ENCODE peak calls at places on chromosomes 3 and 15, in ten cellular contexts. One of them, this sample, is unnamed.
A peak's percentile ranks its signal among the peaks of the same experiment; 100 is the strongest.

GRCh38 chr15:95684693-95685115 is 645.8 kb upstream of the NR2F2 start:
- DNase-seq in fibroblast of lung: peak; percentile 87
- DNase-seq in keratinocyte: peak; percentile 52
- DNase-seq in psoas muscle: no peak
- DNase-seq in CD8-positive, alpha-beta T cell: no peak
- DNase-seq in AG09309: peak; percentile 37
- DNase-seq in GM20000: no peak
- DNase-seq in fibroblast of pulmonary artery: peak; percentile 95
- DNase-seq in adrenal gland: no peak
- DNase-seq in activated CD8-positive, alpha-beta T cell treated with anti-CD3 and anti-CD28 coated beads for 36 hours: no peak
- DNase-seq in this sample: no peak

GRCh38 chr3:54897028-54897711 is 30.7 kb downstream of the LRTM1 start:
- DNase-seq in fibroblast of lung: peak; percentile 88
- DNase-seq in keratinocyte: no peak
- DNase-seq in psoas muscle: no peak
- DNase-seq in CD8-positive, alpha-beta T cell: no peak
- DNase-seq in AG09309: no peak
- DNase-seq in GM20000: no peak
- DNase-seq in fibroblast of pulmonary artery: peak; percentile 57
- DNase-seq in adrenal gland: no peak
- DNase-seq in activated CD8-positive, alpha-beta T cell treated with anti-CD3 and anti-CD28 coated beads for 36 hours: no peak
- DNase-seq in this sample: no peak

GRCh38 chr3:16515885-16516420 is 2.5 kb upstream of the RFTN1 start:
- DNase-seq in fibroblast of lung: no peak
- DNase-seq in keratinocyte: no peak
- DNase-seq in psoas muscle: no peak
- DNase-seq in CD8-positive, alpha-beta T cell: no peak
- DNase-seq in AG09309: no peak
- DNase-seq in GM20000: peak; percentile 60
- DNase-seq in fibroblast of pulmonary artery: no peak
- DNase-seq in adrenal gland: no peak
- DNase-seq in activated CD8-positive, alpha-beta T cell treated with anti-CD3 and anti-CD28 coated beads for 36 hours: peak; percentile 16
- DNase-seq in this sample: peak; percentile 50

GRCh38 chr3:142568393-142569017 is 10.0 kb downstream of the ATR start:
- DNase-seq in fibroblast of lung: no peak
- DNase-seq in keratinocyte: no peak
- DNase-seq in psoas muscle: no peak
- DNase-seq in CD8-positive, alpha-beta T cell: no peak
- DNase-seq in AG09309: no peak
- DNase-seq in GM20000: no peak
- DNase-seq in fibroblast of pulmonary artery: no peak
- DNase-seq in adrenal gland: no peak
- DNase-seq in activated CD8-positive, alpha-beta T cell treated with anti-CD3 and anti-CD28 coated beads for 36 hours: no peak
- DNase-seq in this sample: no peak

GRCh38 chr3:11238880-11239279 is 33.3 kb upstream of the ATG7 start:
- DNase-seq in fibroblast of lung: peak; percentile 99
- DNase-seq in keratinocyte: peak; percentile 73
- DNase-seq in psoas muscle: no peak
- DNase-seq in CD8-positive, alpha-beta T cell: no peak
- DNase-seq in AG09309: peak; percentile 83
- DNase-seq in GM20000: no peak
- DNase-seq in fibroblast of pulmonary artery: peak; percentile 84
- DNase-seq in adrenal gland: no peak
- DNase-seq in activated CD8-positive, alpha-beta T cell treated with anti-CD3 and anti-CD28 coated beads for 36 hours: peak; percentile 23
- DNase-seq in this sample: no peak

GRCh38 chr15:71443538-71443937 is 328.3 kb downstream of the THSD4 start:
- DNase-seq in fibroblast of lung: peak; percentile 20
- DNase-seq in keratinocyte: no peak
- DNase-seq in psoas muscle: peak; percentile 68
- DNase-seq in CD8-positive, alpha-beta T cell: peak; percentile 22
- DNase-seq in AG09309: no peak
- DNase-seq in GM20000: peak; percentile 27
- DNase-seq in fibroblast of pulmonary artery: peak; percentile 66
- DNase-seq in adrenal gland: peak; percentile 76
- DNase-seq in activated CD8-positive, alpha-beta T cell treated with anti-CD3 and anti-CD28 coated beads for 36 hours: peak; percentile 58
- DNase-seq in this sample: no peak

GRCh38 chr15:36465304-36465703 is 114.1 kb upstream of the CDIN1 start:
- DNase-seq in fibroblast of lung: no peak
- DNase-seq in keratinocyte: no peak
- DNase-seq in psoas muscle: no peak
- DNase-seq in CD8-positive, alpha-beta T cell: no peak
- DNase-seq in AG09309: no peak
- DNase-seq in GM20000: no peak
- DNase-seq in fibroblast of pulmonary artery: no peak
- DNase-seq in adrenal gland: no peak
- DNase-seq in activated CD8-positive, alpha-beta T cell treated with anti-CD3 and anti-CD28 coated beads for 36 hours: no peak
- DNase-seq in this sample: no peak

GRCh38 chr3:177057768-177058167 is 139.5 kb downstream of the TBL1XR1 start:
- DNase-seq in fibroblast of lung: peak; percentile 35
- DNase-seq in keratinocyte: no peak
- DNase-seq in psoas muscle: no peak
- DNase-seq in CD8-positive, alpha-beta T cell: peak; percentile 31
- DNase-seq in AG09309: no peak
- DNase-seq in GM20000: peak; percentile 43
- DNase-seq in fibroblast of pulmonary artery: no peak
- DNase-seq in adrenal gland: no peak
- DNase-seq in activated CD8-positive, alpha-beta T cell treated with anti-CD3 and anti-CD28 coated beads for 36 hours: peak; percentile 79
- DNase-seq in this sample: no peak

GRCh38 chr3:138687236-138687635 is 78.7 kb downstream of the FAIM start:
- DNase-seq in fibroblast of lung: no peak
- DNase-seq in keratinocyte: no peak
- DNase-seq in psoas muscle: no peak
- DNase-seq in CD8-positive, alpha-beta T cell: no peak
- DNase-seq in AG09309: no peak
- DNase-seq in GM20000: no peak
- DNase-seq in fibroblast of pulmonary artery: peak; percentile 41
- DNase-seq in adrenal gland: no peak
- DNase-seq in activated CD8-positive, alpha-beta T cell treated with anti-CD3 and anti-CD28 coated beads for 36 hours: no peak
- DNase-seq in this sample: no peak

GRCh38 chr3:137761563-137762503 is 2.3 kb upstream of the SOX14 start:
- DNase-seq in fibroblast of lung: no peak
- DNase-seq in keratinocyte: no peak
- DNase-seq in psoas muscle: no peak
- DNase-seq in CD8-positive, alpha-beta T cell: no peak
- DNase-seq in AG09309: no peak
- DNase-seq in GM20000: no peak
- DNase-seq in fibroblast of pulmonary artery: no peak
- DNase-seq in adrenal gland: no peak
- DNase-seq in activated CD8-positive, alpha-beta T cell treated with anti-CD3 and anti-CD28 coated beads for 36 hours: no peak
- DNase-seq in this sample: no peak

GRCh38 chr3:23877324-23877980 is 39.3 kb downstream of the NKIRAS1 start:
- DNase-seq in fibroblast of lung: peak; percentile 83
- DNase-seq in keratinocyte: no peak
- DNase-seq in psoas muscle: peak; percentile 61
- DNase-seq in CD8-positive, alpha-beta T cell: no peak
- DNase-seq in AG09309: peak; percentile 79
- DNase-seq in GM20000: no peak
- DNase-seq in fibroblast of pulmonary artery: peak; percentile 95
- DNase-seq in adrenal gland: peak; percentile 53
- DNase-seq in activated CD8-positive, alpha-beta T cell treated with anti-CD3 and anti-CD28 coated beads for 36 hours: no peak
- DNase-seq in this sample: no peak

GRCh38 chr3:38114052-38114874 is 22.7 kb downstream of the ACAA1 start:
- DNase-seq in fibroblast of lung: no peak
- DNase-seq in keratinocyte: no peak
- DNase-seq in psoas muscle: no peak
- DNase-seq in CD8-positive, alpha-beta T cell: no peak
- DNase-seq in AG09309: no peak
- DNase-seq in GM20000: no peak
- DNase-seq in fibroblast of pulmonary artery: no peak
- DNase-seq in adrenal gland: no peak
- DNase-seq in activated CD8-positive, alpha-beta T cell treated with anti-CD3 and anti-CD28 coated beads for 36 hours: no peak
- DNase-seq in this sample: no peak

GRCh38 chr3:66816110-66816761 is 181.9 kb upstream of the KBTBD8 start:
- DNase-seq in fibroblast of lung: peak; percentile 70
- DNase-seq in keratinocyte: peak; percentile 9
- DNase-seq in psoas muscle: no peak
- DNase-seq in CD8-positive, alpha-beta T cell: no peak
- DNase-seq in AG09309: peak; percentile 24
- DNase-seq in GM20000: peak; percentile 49
- DNase-seq in fibroblast of pulmonary artery: peak; percentile 77
- DNase-seq in adrenal gland: no peak
- DNase-seq in activated CD8-positive, alpha-beta T cell treated with anti-CD3 and anti-CD28 coated beads for 36 hours: no peak
- DNase-seq in this sample: no peak

GRCh38 chr15:59159210-59159609 is 47.4 kb upstream of the LDHAL6B start:
- DNase-seq in fibroblast of lung: no peak
- DNase-seq in keratinocyte: no peak
- DNase-seq in psoas muscle: no peak
- DNase-seq in CD8-positive, alpha-beta T cell: no peak
- DNase-seq in AG09309: no peak
- DNase-seq in GM20000: no peak
- DNase-seq in fibroblast of pulmonary artery: no peak
- DNase-seq in adrenal gland: no peak
- DNase-seq in activated CD8-positive, alpha-beta T cell treated with anti-CD3 and anti-CD28 coated beads for 36 hours: no peak
- DNase-seq in this sample: no peak

GRCh38 chr15:59158701-59159034 is 48.0 kb upstream of the LDHAL6B start:
- DNase-seq in fibroblast of lung: no peak
- DNase-seq in keratinocyte: no peak
- DNase-seq in psoas muscle: no peak
- DNase-seq in CD8-positive, alpha-beta T cell: no peak
- DNase-seq in AG09309: no peak
- DNase-seq in GM20000: no peak
- DNase-seq in fibroblast of pulmonary artery: no peak
- DNase-seq in adrenal gland: no peak
- DNase-seq in activated CD8-positive, alpha-beta T cell treated with anti-CD3 and anti-CD28 coated beads for 36 hours: no peak
- DNase-seq in this sample: no peak

GRCh38 chr15:59157840-59158700 is 48.6 kb upstream of the LDHAL6B start:
- DNase-seq in fibroblast of lung: no peak
- DNase-seq in keratinocyte: no peak
- DNase-seq in psoas muscle: no peak
- DNase-seq in CD8-positive, alpha-beta T cell: no peak
- DNase-seq in AG09309: no peak
- DNase-seq in GM20000: no peak
- DNase-seq in fibroblast of pulmonary artery: no peak
- DNase-seq in adrenal gland: no peak
- DNase-seq in activated CD8-positive, alpha-beta T cell treated with anti-CD3 and anti-CD28 coated beads for 36 hours: no peak
- DNase-seq in this sample: no peak

GRCh38 chr15:59157398-59157797 is 49.2 kb upstream of the LDHAL6B start:
- DNase-seq in fibroblast of lung: no peak
- DNase-seq in keratinocyte: no peak
- DNase-seq in psoas muscle: no peak
- DNase-seq in CD8-positive, alpha-beta T cell: no peak
- DNase-seq in AG09309: no peak
- DNase-seq in GM20000: no peak
- DNase-seq in fibroblast of pulmonary artery: no peak
- DNase-seq in adrenal gland: no peak
- DNase-seq in activated CD8-positive, alpha-beta T cell treated with anti-CD3 and anti-CD28 coated beads for 36 hours: no peak
- DNase-seq in this sample: no peak

GRCh38 chr15:59160880-59161593 is 45.6 kb upstream of the LDHAL6B start:
- DNase-seq in fibroblast of lung: no peak
- DNase-seq in keratinocyte: no peak
- DNase-seq in psoas muscle: no peak
- DNase-seq in CD8-positive, alpha-beta T cell: no peak
- DNase-seq in AG09309: no peak
- DNase-seq in GM20000: no peak
- DNase-seq in fibroblast of pulmonary artery: peak; percentile 29
- DNase-seq in adrenal gland: peak; percentile 30
- DNase-seq in activated CD8-positive, alpha-beta T cell treated with anti-CD3 and anti-CD28 coated beads for 36 hours: peak; percentile 52
- DNase-seq in this sample: no peak
- TF ChIP-seq CTCF in fibroblast of lung: peak; percentile 73
- TF ChIP-seq CTCF in keratinocyte: peak; percentile 41
- TF ChIP-seq CTCF in psoas muscle: peak; percentile 24
- TF ChIP-seq CTCF in CD8-positive, alpha-beta T cell: no peak
- TF ChIP-seq CTCF in AG09309: peak; percentile 60
- TF ChIP-seq CTCF in GM20000: no peak
- TF ChIP-seq CTCF in fibroblast of pulmonary artery: peak; percentile 47
- TF ChIP-seq CTCF in adrenal gland: peak; percentile 41
- TF ChIP-seq CTCF in activated CD8-positive, alpha-beta T cell treated with anti-CD3 and anti-CD28 coated beads for 36 hours: peak; percentile 41
- TF ChIP-seq CTCF in this sample: peak; percentile 24

GRCh38 chr3:122052968-122053367 is 2.2 kb upstream of the CD86 start:
- DNase-seq in fibroblast of lung: no peak
- DNase-seq in keratinocyte: no peak
- DNase-seq in psoas muscle: no peak
- DNase-seq in CD8-positive, alpha-beta T cell: no peak
- DNase-seq in AG09309: no peak
- DNase-seq in GM20000: no peak
- DNase-seq in fibroblast of pulmonary artery: no peak
- DNase-seq in adrenal gland: no peak
- DNase-seq in activated CD8-positive, alpha-beta T cell treated with anti-CD3 and anti-CD28 coated beads for 36 hours: no peak
- DNase-seq in this sample: no peak
- TF ChIP-seq CTCF in fibroblast of lung: no peak
- TF ChIP-seq CTCF in keratinocyte: no peak
- TF ChIP-seq CTCF in psoas muscle: no peak
- TF ChIP-seq CTCF in CD8-positive, alpha-beta T cell: no peak
- TF ChIP-seq CTCF in AG09309: no peak
- TF ChIP-seq CTCF in GM20000: no peak
- TF ChIP-seq CTCF in fibroblast of pulmonary artery: no peak
- TF ChIP-seq CTCF in adrenal gland: no peak
- TF ChIP-seq CTCF in activated CD8-positive, alpha-beta T cell treated with anti-CD3 and anti-CD28 coated beads for 36 hours: no peak
- TF ChIP-seq CTCF in this sample: no peak

GRCh38 chr3:29668233-29668632 is 387.4 kb downstream of the RBMS3 start:
- DNase-seq in fibroblast of lung: no peak
- DNase-seq in keratinocyte: no peak
- DNase-seq in psoas muscle: no peak
- DNase-seq in CD8-positive, alpha-beta T cell: no peak
- DNase-seq in AG09309: no peak
- DNase-seq in GM20000: no peak
- DNase-seq in fibroblast of pulmonary artery: no peak
- DNase-seq in adrenal gland: no peak
- DNase-seq in activated CD8-positive, alpha-beta T cell treated with anti-CD3 and anti-CD28 coated beads for 36 hours: no peak
- DNase-seq in this sample: no peak

GRCh38 chr3:29665688-29666087 is 384.8 kb downstream of the RBMS3 start:
- DNase-seq in fibroblast of lung: no peak
- DNase-seq in keratinocyte: no peak
- DNase-seq in psoas muscle: no peak
- DNase-seq in CD8-positive, alpha-beta T cell: no peak
- DNase-seq in AG09309: no peak
- DNase-seq in GM20000: no peak
- DNase-seq in fibroblast of pulmonary artery: no peak
- DNase-seq in adrenal gland: no peak
- DNase-seq in activated CD8-positive, alpha-beta T cell treated with anti-CD3 and anti-CD28 coated beads for 36 hours: no peak
- DNase-seq in this sample: no peak

DNA sequence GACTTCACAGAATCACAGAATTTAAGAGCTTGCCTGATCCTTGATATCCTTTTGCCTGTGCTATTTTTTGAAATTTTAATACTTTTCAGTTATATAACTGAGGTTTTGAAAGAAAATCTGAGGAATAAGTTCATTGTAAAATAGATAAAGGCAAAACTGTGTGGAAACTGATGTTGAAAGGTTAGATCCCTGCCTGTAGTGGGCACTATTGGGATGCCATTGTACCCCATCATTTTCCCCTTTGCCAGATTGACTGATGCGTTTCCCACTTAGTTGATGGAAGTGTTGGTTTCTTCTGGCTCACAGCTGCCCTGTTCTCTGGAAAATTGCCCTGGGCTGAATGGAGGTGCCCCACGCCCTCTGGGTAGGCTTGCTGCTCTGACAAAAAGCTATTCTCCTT is 387.9 kb downstream of the RBMS3 start:
- DNase-seq in fibroblast of lung: no peak
- DNase-seq in keratinocyte: no peak
- DNase-seq in psoas muscle: no peak
- DNase-seq in CD8-positive, alpha-beta T cell: no peak
- DNase-seq in AG09309: no peak
- DNase-seq in GM20000: no peak
- DNase-seq in fibroblast of pulmonary artery: no peak
- DNase-seq in adrenal gland: no peak
- DNase-seq in activated CD8-positive, alpha-beta T cell treated with anti-CD3 and anti-CD28 coated beads for 36 hours: no peak
- DNase-seq in this sample: no peak
- TF ChIP-seq CTCF in fibroblast of lung: no peak
- TF ChIP-seq CTCF in keratinocyte: peak; percentile 21
- TF ChIP-seq CTCF in psoas muscle: no peak
- TF ChIP-seq CTCF in CD8-positive, alpha-beta T cell: no peak
- TF ChIP-seq CTCF in AG09309: no peak
- TF ChIP-seq CTCF in GM20000: no peak
- TF ChIP-seq CTCF in fibroblast of pulmonary artery: no peak
- TF ChIP-seq CTCF in adrenal gland: no peak
- TF ChIP-seq CTCF in activated CD8-positive, alpha-beta T cell treated with anti-CD3 and anti-CD28 coated beads for 36 hours: no peak
- TF ChIP-seq CTCF in this sample: no peak

GRCh38 chr15:43185161-43186002 is at the start of gene CCNDBP1:
- DNase-seq in fibroblast of lung: peak; percentile 81
- DNase-seq in keratinocyte: peak; percentile 50
- DNase-seq in psoas muscle: peak; percentile 98
- DNase-seq in CD8-positive, alpha-beta T cell: peak; percentile 86
- DNase-seq in AG09309: peak; percentile 28
- DNase-seq in GM20000: peak; percentile 99
- DNase-seq in fibroblast of pulmonary artery: peak; percentile 57
- DNase-seq in adrenal gland: peak; percentile 96
- DNase-seq in activated CD8-positive, alpha-beta T cell treated with anti-CD3 and anti-CD28 coated beads for 36 hours: peak; percentile 96
- DNase-seq in this sample: peak; percentile 82
- TF ChIP-seq CTCF in fibroblast of lung: peak; percentile 49
- TF ChIP-seq CTCF in keratinocyte: peak; percentile 38
- TF ChIP-seq CTCF in psoas muscle: peak; percentile 24
- TF ChIP-seq CTCF in CD8-positive, alpha-beta T cell: peak; percentile 56
- TF ChIP-seq CTCF in AG09309: peak; percentile 55
- TF ChIP-seq CTCF in GM20000: peak; percentile 45
- TF ChIP-seq CTCF in fibroblast of pulmonary artery: peak; percentile 42
- TF ChIP-seq CTCF in adrenal gland: peak; percentile 8
- TF ChIP-seq CTCF in activated CD8-positive, alpha-beta T cell treated with anti-CD3 and anti-CD28 coated beads for 36 hours: peak; percentile 64
- TF ChIP-seq CTCF in this sample: peak; percentile 40

This sample was measured in natural killer cell.